ENCODE peak calls at places on chromosomes 6 and 20, in ten cellular contexts. One of them, this sample, is unnamed.

GRCh38 chr20:14491436-14491835 is 154.0 kb upstream of the FLRT3 start:
- DNase-seq in IMR-90: no peak
- DNase-seq in PC-9: no peak
- DNase-seq in astrocyte of the spinal cord: no peak
- DNase-seq in thoracic aorta: no peak
- DNase-seq in lower leg skin: no peak
- DNase-seq in epithelial cell of esophagus: no peak
- DNase-seq in colonic mucosa: no peak
- DNase-seq in esophagus muscularis mucosa: no peak
- DNase-seq in osteoblast: no peak
- DNase-seq in this sample: no peak

GRCh38 chr6:130575971-130576370 is 210.2 kb downstream of the TMEM200A start:
- DNase-seq in PC-9: no peak
- DNase-seq in esophagus muscularis mucosa: no peak
- DNase-seq in thoracic aorta: no peak
- DNase-seq in osteoblast: no peak
- DNase-seq in IMR-90: no peak
- DNase-seq in lower leg skin: no peak
- DNase-seq in colonic mucosa: peak
- DNase-seq in epithelial cell of esophagus: no peak
- DNase-seq in astrocyte of the spinal cord: no peak
- DNase-seq in this sample: no peak

GRCh38 chr6:18477301-18477941 is 90.3 kb downstream of the RNF144B start:
- DNase-seq in astrocyte of the spinal cord: peak
- DNase-seq in PC-9: no peak
- DNase-seq in thoracic aorta: no peak
- DNase-seq in osteoblast: peak
- DNase-seq in IMR-90: peak
- DNase-seq in esophagus muscularis mucosa: no peak
- DNase-seq in lower leg skin: no peak
- DNase-seq in epithelial cell of esophagus: no peak
- DNase-seq in colonic mucosa: no peak
- DNase-seq in this sample: no peak

GRCh38 chr20:56626367-56627121 is 2.6 kb upstream of the TFAP2C start:
- DNase-seq in colonic mucosa: peak
- DNase-seq in IMR-90: no peak
- DNase-seq in PC-9: peak
- DNase-seq in osteoblast: peak
- DNase-seq in epithelial cell of esophagus: peak
- DNase-seq in astrocyte of the spinal cord: peak
- DNase-seq in thoracic aorta: no peak
- DNase-seq in esophagus muscularis mucosa: no peak
- DNase-seq in lower leg skin: peak
- DNase-seq in this sample: no peak

GRCh38 chr6:101876431-101876830 is 482.9 kb downstream of the GRIK2 start:
- DNase-seq in osteoblast: no peak
- DNase-seq in astrocyte of the spinal cord: no peak
- DNase-seq in lower leg skin: no peak
- DNase-seq in thoracic aorta: no peak
- DNase-seq in IMR-90: no peak
- DNase-seq in esophagus muscularis mucosa: no peak
- DNase-seq in epithelial cell of esophagus: no peak
- DNase-seq in colonic mucosa: no peak
- DNase-seq in PC-9: no peak
- DNase-seq in this sample: no peak

GRCh38 chr6:34561227-34561530 is 5.0 kb upstream of the SPDEF start:
- DNase-seq in esophagus muscularis mucosa: no peak
- DNase-seq in astrocyte of the spinal cord: no peak
- DNase-seq in IMR-90: no peak
- DNase-seq in PC-9: peak
- DNase-seq in thoracic aorta: no peak
- DNase-seq in osteoblast: no peak
- DNase-seq in colonic mucosa: no peak
- DNase-seq in epithelial cell of esophagus: no peak
- DNase-seq in lower leg skin: no peak
- DNase-seq in this sample: no peak

GRCh38 chr6:42745083-42745637 is 743 bp downstream of the TBCC start:
- DNase-seq in thoracic aorta: no peak
- DNase-seq in osteoblast: peak
- DNase-seq in IMR-90: peak
- DNase-seq in epithelial cell of esophagus: peak
- DNase-seq in esophagus muscularis mucosa: no peak
- DNase-seq in colonic mucosa: peak
- DNase-seq in lower leg skin: no peak
- DNase-seq in PC-9: no peak
- DNase-seq in astrocyte of the spinal cord: peak
- DNase-seq in this sample: no peak

GRCh38 chr20:50395258-50395729 is 114.9 kb upstream of the PTPN1 start:
- DNase-seq in esophagus muscularis mucosa: peak
- DNase-seq in osteoblast: no peak
- DNase-seq in epithelial cell of esophagus: peak
- DNase-seq in IMR-90: peak
- DNase-seq in lower leg skin: peak
- DNase-seq in colonic mucosa: no peak
- DNase-seq in astrocyte of the spinal cord: peak
- DNase-seq in thoracic aorta: peak
- DNase-seq in PC-9: peak
- DNase-seq in this sample: no peak

GRCh38 chr6:163356324-163356723 is 58.2 kb upstream of the QKI start:
- DNase-seq in astrocyte of the spinal cord: peak
- DNase-seq in IMR-90: peak
- DNase-seq in esophagus muscularis mucosa: no peak
- DNase-seq in thoracic aorta: no peak
- DNase-seq in lower leg skin: no peak
- DNase-seq in osteoblast: peak
- DNase-seq in PC-9: no peak
- DNase-seq in epithelial cell of esophagus: peak
- DNase-seq in colonic mucosa: peak
- DNase-seq in this sample: no peak

GRCh38 chr6:38567436-38567835 is 72.3 kb downstream of the BTBD9 start:
- DNase-seq in esophagus muscularis mucosa: peak
- DNase-seq in epithelial cell of esophagus: peak
- DNase-seq in IMR-90: peak
- DNase-seq in osteoblast: peak
- DNase-seq in astrocyte of the spinal cord: peak
- DNase-seq in thoracic aorta: no peak
- DNase-seq in lower leg skin: peak
- DNase-seq in colonic mucosa: peak
- DNase-seq in PC-9: peak
- DNase-seq in this sample: peak

GRCh38 chr6:112010328-112010727 is 43.6 kb upstream of the CCN6 start:
- DNase-seq in colonic mucosa: no peak
- DNase-seq in PC-9: no peak
- DNase-seq in osteoblast: no peak
- DNase-seq in epithelial cell of esophagus: peak
- DNase-seq in thoracic aorta: no peak
- DNase-seq in esophagus muscularis mucosa: no peak
- DNase-seq in lower leg skin: no peak
- DNase-seq in astrocyte of the spinal cord: no peak
- DNase-seq in IMR-90: no peak
- DNase-seq in this sample: no peak

GRCh38 chr6:160002882-160003281 is 34.0 kb downstream of the IGF2R start:
- DNase-seq in IMR-90: no peak
- DNase-seq in osteoblast: no peak
- DNase-seq in PC-9: no peak
- DNase-seq in colonic mucosa: no peak
- DNase-seq in thoracic aorta: no peak
- DNase-seq in lower leg skin: no peak
- DNase-seq in astrocyte of the spinal cord: no peak
- DNase-seq in epithelial cell of esophagus: no peak
- DNase-seq in esophagus muscularis mucosa: no peak
- DNase-seq in this sample: no peak

GRCh38 chr6:125229080-125229479 is 72.7 kb downstream of the HDDC2 start:
- DNase-seq in IMR-90: peak
- DNase-seq in esophagus muscularis mucosa: no peak
- DNase-seq in lower leg skin: no peak
- DNase-seq in PC-9: no peak
- DNase-seq in osteoblast: no peak
- DNase-seq in epithelial cell of esophagus: no peak
- DNase-seq in astrocyte of the spinal cord: peak
- DNase-seq in colonic mucosa: no peak
- DNase-seq in thoracic aorta: no peak
- DNase-seq in this sample: no peak

GRCh38 chr20:61118429-61119224 is 133.4 kb upstream of the CDH4 start:
- DNase-seq in astrocyte of the spinal cord: peak
- DNase-seq in colonic mucosa: no peak
- DNase-seq in epithelial cell of esophagus: no peak
- DNase-seq in esophagus muscularis mucosa: no peak
- DNase-seq in PC-9: no peak
- DNase-seq in thoracic aorta: no peak
- DNase-seq in IMR-90: peak
- DNase-seq in osteoblast: no peak
- DNase-seq in lower leg skin: peak
- DNase-seq in this sample: peak

GRCh38 chr6:98880486-98880885 is 46.1 kb downstream of the POU3F2 start:
- DNase-seq in PC-9: no peak
- DNase-seq in lower leg skin: no peak
- DNase-seq in colonic mucosa: no peak
- DNase-seq in osteoblast: no peak
- DNase-seq in esophagus muscularis mucosa: no peak
- DNase-seq in IMR-90: no peak
- DNase-seq in thoracic aorta: no peak
- DNase-seq in epithelial cell of esophagus: no peak
- DNase-seq in astrocyte of the spinal cord: no peak
- DNase-seq in this sample: no peak

GRCh38 chr6:14002176-14002947 is 77.6 kb downstream of the RNF182 start:
- DNase-seq in lower leg skin: no peak
- DNase-seq in osteoblast: no peak
- DNase-seq in IMR-90: no peak
- DNase-seq in esophagus muscularis mucosa: no peak
- DNase-seq in colonic mucosa: no peak
- DNase-seq in astrocyte of the spinal cord: no peak
- DNase-seq in thoracic aorta: no peak
- DNase-seq in PC-9: no peak
- DNase-seq in epithelial cell of esophagus: no peak
- DNase-seq in this sample: no peak

DNA sequence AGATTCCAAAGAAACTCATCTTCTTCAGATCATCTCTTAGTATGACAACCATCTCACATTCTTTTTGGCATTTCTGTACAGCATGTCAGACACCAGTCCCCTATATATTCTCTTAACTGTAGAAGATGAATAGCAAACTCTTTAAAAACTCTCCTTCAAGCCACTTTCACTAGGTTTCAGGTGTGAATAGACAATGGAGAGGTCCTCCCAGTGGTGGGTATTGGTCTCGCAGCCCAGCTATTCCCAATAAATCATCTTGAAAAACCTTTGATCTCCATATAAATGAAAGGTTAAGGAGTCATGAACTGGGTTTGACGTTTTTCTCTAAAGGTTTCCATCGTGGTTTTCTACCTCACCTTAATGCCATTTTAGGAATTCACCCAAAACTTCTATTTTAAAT is 180.0 kb downstream of the GJA1 start:
- DNase-seq in IMR-90: no peak
- DNase-seq in thoracic aorta: no peak
- DNase-seq in colonic mucosa: no peak
- DNase-seq in lower leg skin: no peak
- DNase-seq in osteoblast: no peak
- DNase-seq in esophagus muscularis mucosa: no peak
- DNase-seq in astrocyte of the spinal cord: no peak
- DNase-seq in epithelial cell of esophagus: peak
- DNase-seq in PC-9: no peak
- DNase-seq in this sample: no peak
- TF ChIP-seq CTCF in IMR-90: peak
- TF ChIP-seq CTCF in thoracic aorta: no peak
- TF ChIP-seq CTCF in colonic mucosa: no peak
- TF ChIP-seq CTCF in lower leg skin: no peak
- TF ChIP-seq CTCF in osteoblast: peak
- TF ChIP-seq CTCF in esophagus muscularis mucosa: no peak
- TF ChIP-seq CTCF in astrocyte of the spinal cord: peak
- TF ChIP-seq CTCF in epithelial cell of esophagus: peak
- TF ChIP-seq CTCF in PC-9: peak
- TF ChIP-seq CTCF in this sample: peak

DNA sequence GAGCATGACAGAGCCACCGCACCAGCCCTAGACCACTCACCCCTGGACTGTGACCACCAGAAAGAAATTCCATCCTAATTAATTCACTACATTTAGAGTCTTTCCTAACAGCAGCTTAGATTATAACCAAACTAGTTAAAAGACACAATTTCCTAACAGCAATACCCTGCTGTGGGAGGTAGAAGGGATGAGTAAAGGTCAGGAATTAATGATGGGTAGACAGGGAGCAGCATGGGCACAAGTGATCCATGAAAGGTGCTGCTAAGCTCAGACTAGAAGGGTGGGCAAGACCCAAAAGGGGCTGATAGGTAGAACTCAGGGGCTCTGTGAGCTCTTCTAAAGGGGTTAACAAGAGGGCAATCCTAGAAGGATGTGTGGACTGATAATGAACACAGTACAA is 188.5 kb upstream of the FOXQ1 start:
- DNase-seq in PC-9: no peak
- DNase-seq in astrocyte of the spinal cord: no peak
- DNase-seq in thoracic aorta: no peak
- DNase-seq in osteoblast: no peak
- DNase-seq in IMR-90: no peak
- DNase-seq in esophagus muscularis mucosa: no peak
- DNase-seq in epithelial cell of esophagus: no peak
- DNase-seq in colonic mucosa: no peak
- DNase-seq in lower leg skin: peak
- DNase-seq in this sample: no peak
- H3K4me3 ChIP-seq in PC-9: no peak
- H3K4me3 ChIP-seq in astrocyte of the spinal cord: no peak
- H3K4me3 ChIP-seq in thoracic aorta: no peak
- H3K4me3 ChIP-seq in osteoblast: no peak
- H3K4me3 ChIP-seq in IMR-90: no peak
- H3K4me3 ChIP-seq in esophagus muscularis mucosa: no peak
- H3K4me3 ChIP-seq in epithelial cell of esophagus: no peak
- H3K4me3 ChIP-seq in colonic mucosa: no peak
- H3K4me3 ChIP-seq in lower leg skin: no peak
- H3K4me3 ChIP-seq in this sample: no peak

DNA sequence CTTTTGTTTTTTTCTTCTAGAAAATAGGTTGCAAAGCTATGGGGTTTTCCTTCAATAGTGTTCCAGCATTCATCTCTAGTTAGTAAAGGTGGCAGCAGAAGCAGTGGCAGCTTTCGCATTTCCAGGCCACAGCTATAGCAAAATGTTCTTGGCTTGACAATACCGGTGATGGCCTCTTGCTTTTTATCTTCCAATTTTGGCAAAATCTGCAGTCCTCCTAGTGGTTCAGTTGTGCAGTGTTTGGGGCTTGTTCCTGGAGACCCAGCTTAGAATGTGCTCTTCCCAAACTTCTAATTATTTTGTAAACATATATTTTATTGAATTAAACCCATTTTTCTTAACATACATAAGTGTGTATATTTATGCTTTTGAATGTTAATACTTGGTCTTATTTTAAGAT is 370.6 kb upstream of the MAN1A1 start:
- DNase-seq in PC-9: no peak
- DNase-seq in IMR-90: peak
- DNase-seq in lower leg skin: no peak
- DNase-seq in epithelial cell of esophagus: no peak
- DNase-seq in thoracic aorta: no peak
- DNase-seq in colonic mucosa: no peak
- DNase-seq in astrocyte of the spinal cord: no peak
- DNase-seq in osteoblast: no peak
- DNase-seq in esophagus muscularis mucosa: no peak
- DNase-seq in this sample: no peak
- TF ChIP-seq CTCF in PC-9: peak
- TF ChIP-seq CTCF in IMR-90: no peak
- TF ChIP-seq CTCF in lower leg skin: no peak
- TF ChIP-seq CTCF in epithelial cell of esophagus: peak
- TF ChIP-seq CTCF in thoracic aorta: no peak
- TF ChIP-seq CTCF in colonic mucosa: no peak
- TF ChIP-seq CTCF in astrocyte of the spinal cord: peak
- TF ChIP-seq CTCF in osteoblast: peak
- TF ChIP-seq CTCF in esophagus muscularis mucosa: no peak
- TF ChIP-seq CTCF in this sample: peak

GRCh38 chr20:54681869-54682268 is 206.5 kb downstream of the DOK5 start:
- DNase-seq in IMR-90: no peak
- DNase-seq in astrocyte of the spinal cord: no peak
- DNase-seq in osteoblast: no peak
- DNase-seq in thoracic aorta: no peak
- DNase-seq in colonic mucosa: no peak
- DNase-seq in esophagus muscularis mucosa: no peak
- DNase-seq in epithelial cell of esophagus: no peak
- DNase-seq in PC-9: no peak
- DNase-seq in lower leg skin: no peak
- DNase-seq in this sample: no peak
- H3K4me3 ChIP-seq in IMR-90: no peak
- H3K4me3 ChIP-seq in astrocyte of the spinal cord: no peak
- H3K4me3 ChIP-seq in osteoblast: no peak
- H3K4me3 ChIP-seq in thoracic aorta: no peak
- H3K4me3 ChIP-seq in colonic mucosa: no peak
- H3K4me3 ChIP-seq in esophagus muscularis mucosa: no peak
- H3K4me3 ChIP-seq in epithelial cell of esophagus: no peak
- H3K4me3 ChIP-seq in PC-9: no peak
- H3K4me3 ChIP-seq in lower leg skin: no peak
- H3K4me3 ChIP-seq in this sample: no peak